ENCODE peak calls at places on chromosomes 12 and 14, in five cellular contexts. Y, L, W, E and M are unnamed samples.

GRCh38 chr14:52935847-52936246 is 15.0 kb downstream of the FERMT2 start:
- DNase-seq in Y (no peak), L (no peak), W (no peak), E (no peak), M (no peak)

GRCh38 chr14:50320279-50320678 is 8.2 kb downstream of the DMAC2L start:
- DNase-seq in Y (no peak), L (no peak), W (no peak), E (peak), M (no peak)

GRCh38 chr12:188910-189621 is 24.9 kb downstream of the SLC6A12 start:
- DNase-seq in Y (no peak), L (peak), W (peak), E (no peak), M (no peak)

GRCh38 chr12:25829192-25829591 is 129.3 kb upstream of the RASSF8 start:
- DNase-seq in Y (peak), L (no peak), W (no peak), E (peak), M (peak)

GRCh38 chr12:20142956-20143355 is 225.4 kb upstream of the PDE3A start:
- DNase-seq in Y (no peak), L (no peak), W (no peak), E (no peak), M (no peak)

GRCh38 chr12:3542911-3543310 is 51.9 kb downstream of the PRMT8 start:
- DNase-seq in Y (no peak), L (no peak), W (no peak), E (no peak), M (no peak)

GRCh38 chr12:104347374-104348075 is 44.0 kb downstream of the EID3 start:
- DNase-seq in Y (no peak), L (no peak), W (no peak), E (peak), M (no peak)

GRCh38 chr12:127785535-127785934 is 481.4 kb upstream of the TMEM132C start:
- DNase-seq in Y (no peak), L (no peak), W (peak), E (no peak), M (no peak)

GRCh38 chr14:103623883-103624482 is 5.0 kb upstream of the KLC1 start:
- DNase-seq in Y (peak), L (peak), W (no peak), E (no peak), M (no peak)
- H3K4me3 ChIP-seq in Y (no peak), L (peak), W (no peak), E (no peak), M (peak)

GRCh38 chr14:92501891-92502351 is 11.7 kb upstream of the RIN3 start:
- DNase-seq in Y (no peak), L (no peak), W (no peak), E (no peak), M (no peak)

GRCh38 chr14:92503756-92504491 is 9.7 kb upstream of the RIN3 start:
- DNase-seq in Y (peak), L (no peak), W (no peak), E (peak), M (peak)

GRCh38 chr14:92500491-92500941 is 13.1 kb upstream of the RIN3 start:
- DNase-seq in Y (no peak), L (no peak), W (no peak), E (peak), M (peak)

GRCh38 chr14:92505826-92506225 is 7.8 kb upstream of the RIN3 start:
- DNase-seq in Y (no peak), L (no peak), W (no peak), E (no peak), M (no peak)

GRCh38 chr14:92502541-92503286 is 10.9 kb upstream of the RIN3 start:
- DNase-seq in Y (no peak), L (no peak), W (no peak), E (no peak), M (peak)
- H3K27ac ChIP-seq in Y (no peak), L (no peak), W (no peak), E (no peak), M (no peak)

GRCh38 chr14:103662029-103662428 is 33.0 kb downstream of the KLC1 start:
- DNase-seq in Y (no peak), L (no peak), W (no peak), E (no peak), M (no peak)
- TF ChIP-seq CTCF in Y (no peak), L (no peak), W (no peak), E (no peak), M (no peak)

GRCh38 chr14:34583525-34583924 is 44.0 kb upstream of the EAPP start:
- DNase-seq in Y (no peak), L (no peak), W (no peak), E (no peak), M (no peak)

GRCh38 chr14:34582117-34582680 is 42.7 kb upstream of the EAPP start:
- DNase-seq in Y (no peak), L (no peak), W (no peak), E (no peak), M (no peak)

GRCh38 chr14:34580381-34580780 is 40.9 kb upstream of the EAPP start:
- DNase-seq in Y (no peak), L (no peak), W (no peak), E (no peak), M (no peak)
- H3K4me3 ChIP-seq in Y (no peak), L (no peak), W (no peak), E (no peak), M (no peak)

GRCh38 chr12:15689751-15690191 is 99.4 kb downstream of the EPS8 start:
- DNase-seq in Y (no peak), L (no peak), W (no peak), E (peak), M (no peak)

GRCh38 chr12:15688202-15688736 is 100.9 kb downstream of the EPS8 start:
- DNase-seq in Y (peak), L (peak), W (peak), E (no peak), M (no peak)

GRCh38 chr12:15684896-15685658 is 104.1 kb downstream of the EPS8 start:
- DNase-seq in Y (no peak), L (no peak), W (no peak), E (no peak), M (no peak)

GRCh38 chr12:15688838-15689237 is 100.3 kb downstream of the EPS8 start:
- DNase-seq in Y (no peak), L (peak), W (no peak), E (no peak), M (no peak)

GRCh38 chr12:15687583-15687982 is 101.6 kb downstream of the EPS8 start:
- DNase-seq in Y (no peak), L (no peak), W (no peak), E (no peak), M (no peak)
- H3K27ac ChIP-seq in Y (peak), L (no peak), W (no peak), E (no peak), M (peak)